ENCODE peak calls at places on chromosome 1, in four cellular contexts. I is OCI-LY7, R is brain microvascular endothelial cell, D is DND-41. P is an unnamed sample.

GRCh38 chr1:204072951-204073836 is at the start of gene SOX13:
- DNase-seq in D (no peak), I (no peak), R (peak; percentile 79), P (peak; percentile 85)

GRCh38 chr1:99472893-99473292 is 173.0 kb upstream of the PALMD start:
- DNase-seq in R (no peak), D (no peak), I (no peak), P (no peak)

GRCh38 chr1:2840036-2840809 is 38.7 kb upstream of the TTC34 start:
- DNase-seq in D (peak; percentile 77), R (no peak), I (no peak), P (no peak)

GRCh38 chr1:170707959-170708666 is 44.2 kb downstream of the PRRX1 start:
- DNase-seq in R (peak; percentile 95), I (no peak), D (no peak), P (no peak)

GRCh38 chr1:148166558-148167492 is 14.7 kb upstream of the NBPF11 start:
- DNase-seq in I (peak; percentile 33), D (no peak), R (no peak), P (no peak)

GRCh38 chr1:65527211-65527610 is 106.7 kb downstream of the LEPR start:
- DNase-seq in I (no peak), R (no peak), D (no peak), P (no peak)

GRCh38 chr1:81410351-81410750 is 390.4 kb upstream of the ADGRL2 start:
- DNase-seq in I (no peak), R (no peak), D (no peak), P (no peak)

GRCh38 chr1:17891205-17892110 is 136.3 kb downstream of the ACTL8 start:
- DNase-seq in I (no peak), R (no peak), D (no peak), P (no peak)

GRCh38 chr1:206890690-206891089 is 6.6 kb upstream of the IL24 start:
- DNase-seq in R (peak; percentile 65), D (no peak), I (no peak), P (no peak)
- H3K27ac ChIP-seq in R (peak overlapping the region; percentile 30), D (no peak overlapping the region), I (no peak overlapping the region), P (no peak overlapping the region)

DNA sequence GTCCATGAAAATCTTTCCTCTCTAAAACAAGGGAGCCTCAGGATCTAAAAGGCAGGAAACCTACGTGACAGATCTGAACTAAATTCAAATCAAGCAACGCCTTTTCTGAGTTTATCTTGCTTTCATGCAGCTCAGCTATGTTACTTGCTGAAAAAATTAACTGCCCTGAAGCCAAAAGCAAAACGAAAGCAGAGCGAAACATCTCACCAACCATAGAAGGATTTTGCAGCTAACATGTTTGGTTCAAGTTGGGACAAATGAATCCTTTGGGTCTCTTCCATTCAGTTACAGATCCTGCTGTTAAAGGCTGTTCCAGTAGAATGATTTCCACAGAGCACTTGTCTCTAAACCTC is 488 bp downstream of the SLC2A5 start:
- DNase-seq in D (no peak), I (peak; percentile 36), R (no peak), P (no peak)
- TF ChIP-seq CTCF in D (no peak), I (no peak), R (no peak), P (no peak)

GRCh38 chr1:24411963-24412362 is 1.6 kb downstream of the STPG1 start:
- DNase-seq in I (no peak), R (no peak), D (no peak), P (no peak)

GRCh38 chr1:24410750-24411149 is 2.8 kb downstream of the STPG1 start:
- DNase-seq in D (no peak), I (no peak), R (no peak), P (no peak)

GRCh38 chr1:24414884-24415333 is 693 bp upstream of the NIPAL3 start:
- DNase-seq in I (no peak), R (no peak), D (no peak), P (no peak)

GRCh38 chr1:24413350-24414163 is at the start of gene STPG1:
- DNase-seq in I (peak; percentile 84), R (peak; percentile 77), D (peak; percentile 22), P (peak; percentile 79)

DNA sequence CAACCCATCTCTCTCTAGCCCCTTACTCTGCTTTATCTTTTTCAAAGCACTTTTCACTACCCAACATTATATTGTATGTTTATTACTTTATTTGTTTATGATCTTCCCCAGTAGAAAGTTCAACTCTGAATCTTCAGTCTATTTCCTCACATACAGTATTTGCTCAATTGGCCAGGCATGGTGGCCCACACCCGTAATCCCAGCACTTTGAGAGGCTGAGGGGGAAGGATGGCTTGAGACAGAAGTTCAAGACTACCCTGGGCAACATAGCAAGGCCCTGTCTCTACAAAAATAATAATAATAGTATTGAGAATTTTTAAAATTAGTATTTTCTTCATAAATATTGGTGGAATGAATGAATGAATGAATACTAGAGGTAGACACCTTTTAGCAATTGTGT is 1.2 kb downstream of the STPG1 start:
- DNase-seq in R (no peak), D (no peak), I (no peak), P (no peak)
- H3K4me3 ChIP-seq in R (peak overlapping the region; percentile 7), D (no peak overlapping the region), I (peak overlapping the region; percentile 71), P (peak overlapping the region; percentile 84)

GRCh38 chr1:245877976-245878375 is 629.1 kb downstream of the SMYD3 start:
- DNase-seq in R (peak; percentile 28), D (no peak), I (no peak), P (no peak)
- H3K27ac ChIP-seq in R (peak overlapping the region; percentile 31), D (no peak overlapping the region), I (no peak overlapping the region), P (no peak overlapping the region)